ENCODE peak calls at places on chromosomes 6 and 20, in six cellular contexts. K is aorta, Z is breast epithelium, B is Peyer's patch, N is cardiac muscle cell, S is upper lobe of right lung. I is an unnamed sample.

GRCh38 chr20:34043025-34043424 is 49.3 kb downstream of the RALY start:
- DNase-seq in B (no peak), Z (no peak), N (no peak), S (no peak), K (no peak), I (no peak)

GRCh38 chr6:1765160-1765900 is 155.6 kb downstream of the FOXC1 start:
- DNase-seq in K (no peak), Z (no peak), N (no peak), B (no peak), S (no peak), I (no peak)

GRCh38 chr6:23339268-23339667 is 769.9 kb downstream of the HDGFL1 start:
- DNase-seq in S (no peak), N (no peak), K (no peak), B (no peak), Z (no peak), I (no peak)

GRCh38 chr6:13397359-13398080 is 69.2 kb upstream of the TBC1D7 start:
- DNase-seq in K (no peak), N (no peak), Z (no peak), S (no peak), B (peak; percentile 63), I (no peak)

GRCh38 chr20:31860431-31861345 is 9.6 kb downstream of the DUSP15 start:
- DNase-seq in S (no peak), B (no peak), N (peak; percentile 51), Z (no peak), K (peak; percentile 76), I (no peak)

GRCh38 chr6:56958481-56958880 is 3.6 kb downstream of the BEND6 start:
- DNase-seq in N (no peak), K (no peak), B (no peak), S (no peak), Z (no peak), I (no peak)

GRCh38 chr6:38209291-38209865 is 389.9 kb downstream of the ZFAND3 start:
- DNase-seq in K (no peak), B (no peak), S (no peak), Z (no peak), N (no peak), I (no peak)

GRCh38 chr6:134240664-134241431 is 77.1 kb downstream of the SGK1 start:
- DNase-seq in Z (peak; percentile 51), S (peak; percentile 82), B (no peak), N (no peak), K (no peak), I (no peak)

GRCh38 chr6:90263653-90264052 is 33.0 kb downstream of the BACH2 start:
- DNase-seq in K (no peak), Z (no peak), B (no peak), N (no peak), S (no peak), I (no peak)

GRCh38 chr6:110645685-110646418 is 169.4 kb downstream of the CDK19 start:
- DNase-seq in Z (no peak), K (no peak), S (no peak), B (no peak), N (no peak), I (no peak)

GRCh38 chr20:34475979-34476736 is 40.1 kb upstream of the DYNLRB1 start:
- DNase-seq in S (peak; percentile 78), Z (no peak), N (peak; percentile 1), K (peak; percentile 88), B (peak; percentile 67), I (peak; percentile 7)

GRCh38 chr6:153003294-153003645 is 761 bp upstream of the MTRF1L start:
- DNase-seq in B (no peak), N (peak; percentile 13), S (no peak), Z (no peak), K (no peak), I (no peak)

GRCh38 chr6:7341989-7342742 is 29.2 kb upstream of the SSR1 start:
- DNase-seq in N (no peak), B (no peak), S (no peak), K (no peak), Z (no peak), I (no peak)

GRCh38 chr6:26025894-26026832 is 61.1 kb upstream of the HFE start:
- DNase-seq in N (peak; percentile 96), Z (peak; percentile 97), K (peak; percentile 98), S (peak; percentile 95), B (peak; percentile 93), I (peak; percentile 67)

GRCh38 chr20:50285376-50286173 is 94.9 kb downstream of the CEBPB start:
- DNase-seq in K (no peak), Z (no peak), S (no peak), N (no peak), B (no peak), I (no peak)

GRCh38 chr6:166595949-166596348 is 9.5 kb upstream of the RAMACL start:
- DNase-seq in Z (no peak), B (no peak), K (no peak), N (no peak), S (no peak), I (no peak)

GRCh38 chr6:166599158-166599557 is 12.7 kb upstream of the RAMACL start:
- DNase-seq in S (no peak), K (no peak), N (no peak), Z (no peak), B (no peak), I (no peak)

GRCh38 chr6:166596741-166597507 is 10.4 kb upstream of the RAMACL start:
- DNase-seq in N (no peak), Z (no peak), K (no peak), S (no peak), B (no peak), I (no peak)

GRCh38 chr6:166598441-166599138 is 12.1 kb upstream of the RAMACL start:
- DNase-seq in N (no peak), K (no peak), S (no peak), Z (peak; percentile 32), B (no peak), I (no peak)

DNA sequence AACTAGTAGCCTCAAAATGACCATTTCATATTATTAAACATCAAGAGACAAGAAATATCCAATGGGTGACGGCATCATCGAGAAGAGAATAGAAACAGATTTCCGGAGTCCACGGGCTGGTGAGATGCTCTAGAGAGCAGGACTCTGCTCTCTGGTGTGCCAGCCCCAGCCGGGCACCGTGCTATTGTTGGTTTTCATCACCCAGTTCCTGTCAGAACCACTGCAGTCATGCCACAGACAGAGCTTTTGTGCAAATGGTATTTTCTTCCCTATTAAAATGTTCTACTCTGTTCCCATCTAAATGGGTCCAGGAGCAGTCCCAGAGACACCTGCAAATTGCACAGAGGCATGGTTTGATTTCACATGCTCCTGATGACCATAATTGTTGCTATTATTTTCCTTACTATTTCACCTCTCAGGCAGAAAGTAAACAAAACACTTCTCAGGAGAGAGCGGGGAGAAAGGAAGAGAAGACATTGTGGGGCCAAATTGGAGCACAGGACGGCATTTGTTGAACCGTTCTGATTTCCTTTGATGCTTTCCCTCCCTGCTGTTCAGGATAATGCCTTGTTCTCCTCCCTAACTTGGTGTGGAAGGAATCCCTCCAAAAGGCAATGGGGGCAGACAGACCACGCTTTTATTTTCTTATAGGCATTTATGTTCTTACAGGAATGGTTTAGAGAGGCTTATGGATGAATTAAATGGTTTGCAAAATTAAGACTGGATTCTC is 11.4 kb upstream of the RAMACL start:
- DNase-seq in B (no peak), K (no peak), N (no peak), S (no peak), Z (no peak), I (peak; percentile 69)
- H3K27ac ChIP-seq in B (peak overlapping the region; percentile 77), K (no peak overlapping the region), N (no peak overlapping the region), S (peak overlapping the region; percentile 80), Z (peak overlapping the region; percentile 60), I (peak overlapping the region; percentile 90)

GRCh38 chr6:46217671-46218131 is 46.9 kb upstream of the ENPP5 start:
- DNase-seq in S (no peak), B (no peak), K (no peak), N (no peak), Z (no peak), I (peak; percentile 40)

GRCh38 chr6:46215777-46216176 is 45.0 kb upstream of the ENPP5 start:
- DNase-seq in N (no peak), K (no peak), Z (no peak), B (no peak), S (no peak), I (no peak)

GRCh38 chr6:46215213-46215612 is 44.4 kb upstream of the ENPP5 start:
- DNase-seq in N (no peak), S (no peak), K (no peak), B (no peak), Z (no peak), I (no peak)

GRCh38 chr6:46218457-46218856 is 47.7 kb upstream of the ENPP5 start:
- DNase-seq in N (no peak), Z (no peak), B (no peak), K (no peak), S (no peak), I (no peak)

DNA sequence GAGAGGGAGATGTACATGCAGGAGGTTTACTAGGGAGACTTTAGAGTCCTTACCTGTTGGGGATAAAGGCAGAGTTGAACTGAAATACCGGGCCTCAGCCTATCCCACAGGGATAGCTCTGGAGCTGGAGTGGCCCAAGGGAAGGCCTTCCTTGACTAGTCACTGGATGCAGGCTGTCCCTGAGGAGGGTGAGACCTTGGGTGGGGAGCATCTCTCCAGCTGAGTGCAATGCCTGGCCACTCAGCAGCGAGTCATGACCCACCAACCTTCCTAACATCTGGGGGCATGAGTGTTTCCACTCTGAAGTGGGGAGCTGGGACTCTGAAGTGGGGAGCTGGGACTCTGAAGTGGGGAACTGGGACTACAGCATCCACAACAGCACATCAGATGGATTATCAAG is 46.1 kb upstream of the ENPP5 start:
- DNase-seq in B (no peak), N (no peak), Z (no peak), K (no peak), S (no peak), I (no peak)
- H3K27ac ChIP-seq in B (no peak overlapping the region), N (no peak overlapping the region), Z (no peak overlapping the region), K (peak overlapping the region; percentile 62), S (no peak overlapping the region), I (peak overlapping the region; percentile 13)

GRCh38 chr6:92047152-92047551 is 1372.2 kb downstream of the EPHA7 start:
- DNase-seq in B (no peak), N (peak; percentile 44), S (no peak), Z (no peak), K (no peak), I (no peak)

GRCh38 chr6:92047886-92048285 is 1371.5 kb downstream of the EPHA7 start:
- DNase-seq in S (no peak), B (no peak), Z (no peak), K (no peak), N (peak; percentile 25), I (no peak)

GRCh38 chr6:92050216-92050615 is 1369.1 kb downstream of the EPHA7 start:
- DNase-seq in Z (no peak), S (no peak), K (no peak), N (no peak), B (no peak), I (no peak)

GRCh38 chr6:92052513-92052912 is 1366.8 kb downstream of the EPHA7 start:
- DNase-seq in Z (no peak), N (no peak), K (no peak), B (no peak), S (no peak), I (no peak)
- H3K27ac ChIP-seq in Z (no peak overlapping the region), N (no peak overlapping the region), K (no peak overlapping the region), B (no peak overlapping the region), S (no peak overlapping the region), I (no peak overlapping the region)

GRCh38 chr6:108661430-108661829 is 100.7 kb downstream of the FOXO3 start:
- DNase-seq in Z (no peak), S (no peak), K (no peak), N (no peak), B (no peak), I (no peak)
- H3K27ac ChIP-seq in Z (no peak overlapping the region), S (no peak overlapping the region), K (no peak overlapping the region), N (no peak overlapping the region), B (peak overlapping the region; percentile 10), I (no peak overlapping the region)

I was measured in substantia nigra.